ENCODE peak calls at places on chromosomes 13 and 19, in seven cellular contexts. I is ovary; M is CD8-positive, alpha-beta T cell; J is BJ; P is effector memory CD4-positive, alpha-beta T cell; T is neural progenitor cell; W is gastrocnemius medialis. F is an unnamed sample. For H3K36me3, the result is how much of the 10 kb centered on the place peaks cover.

GRCh38 chr19:23070353-23070781 is 46.5 kb upstream of the ZNF730 start:
- DNase-seq in I (peak), M (no peak), J (no peak), P (no peak), T (no peak), W (no peak), F (peak)

GRCh38 chr13:23161176-23161825 is 19.5 kb upstream of the SGCG start:
- DNase-seq in I (no peak), M (no peak), J (no peak), P (no peak), T (no peak), W (no peak), F (no peak)

GRCh38 chr19:39052846-39053245 is 20.5 kb upstream of the FBXO27 start:
- DNase-seq in I (no peak), M (no peak), J (no peak), P (no peak), T (no peak), W (no peak), F (no peak)

GRCh38 chr13:48950507-48950886 is 25.2 kb upstream of the FNDC3A start:
- DNase-seq in I (no peak), M (no peak), J (peak), P (no peak), T (no peak), W (no peak), F (no peak)

GRCh38 chr19:13053761-13054604 is 48.7 kb downstream of the LYL1 start:
- DNase-seq in I (peak), M (no peak), J (peak), P (no peak), T (peak), W (no peak), F (peak)

GRCh38 chr13:39263033-39263432 is 224.8 kb downstream of the NHLRC3 start:
- DNase-seq in I (peak), M (no peak), J (no peak), P (no peak), T (peak), W (no peak), F (peak)

GRCh38 chr19:51331193-51331592 is 10.7 kb downstream of the VSIG10L start:
- DNase-seq in I (no peak), M (no peak), J (no peak), P (no peak), T (no peak), W (no peak), F (no peak)

GRCh38 chr19:45090598-45090997 is 2.4 kb upstream of the PPP1R37 start:
- DNase-seq in I (no peak), M (no peak), J (no peak), P (no peak), T (no peak), W (no peak), F (no peak)

GRCh38 chr13:65592757-65593156 is 1637.4 kb downstream of the PCDH9 start:
- DNase-seq in I (no peak), M (no peak), J (no peak), P (no peak), T (no peak), W (no peak), F (no peak)

GRCh38 chr19:29882719-29883105 is 59.3 kb upstream of the URI1 start:
- DNase-seq in I (no peak), M (no peak), J (no peak), P (no peak), T (no peak), W (no peak), F (no peak)

GRCh38 chr19:49333426-49334288 is 1.5 kb upstream of the CD37 start:
- DNase-seq in I (no peak), M (peak), J (no peak), P (peak), T (no peak), W (no peak), F (no peak)

GRCh38 chr13:51154029-51154555 is 43.0 kb upstream of the C13orf42 start:
- DNase-seq in I (no peak), M (no peak), J (no peak), P (no peak), T (no peak), W (no peak), F (no peak)

GRCh38 chr19:30113182-30113581 is 171.1 kb downstream of the URI1 start:
- DNase-seq in I (no peak), M (no peak), J (no peak), P (no peak), T (no peak), W (no peak), F (no peak)

GRCh38 chr13:72839831-72840426 is 58.0 kb downstream of the PIBF1 start:
- DNase-seq in I (no peak), M (peak), J (no peak), P (no peak), T (peak), W (no peak), F (peak)

GRCh38 chr13:109058071-109058470 is 428.7 kb downstream of the MYO16 start:
- DNase-seq in I (no peak), M (no peak), J (no peak), P (no peak), T (no peak), W (no peak), F (no peak)

GRCh38 chr19:14821958-14822357 is 13.0 kb downstream of the OR7A5 start:
- DNase-seq in I (no peak), M (no peak), J (no peak), P (no peak), T (no peak), W (no peak), F (no peak)

GRCh38 chr19:16016226-16017137 is 59.8 kb upstream of the TPM4 start:
- DNase-seq in I (no peak), M (no peak), J (no peak), P (no peak), T (no peak), W (no peak), F (no peak)

GRCh38 chr19:38907670-38908069 is 4.3 kb downstream of the CCER2 start:
- DNase-seq in I (no peak), M (no peak), J (no peak), P (no peak), T (no peak), W (no peak), F (no peak)

GRCh38 chr13:74868044-74868443 is 613.9 kb downstream of the TBC1D4 start:
- DNase-seq in I (no peak), M (no peak), J (no peak), P (no peak), T (no peak), W (no peak), F (no peak)

GRCh38 chr19:50024719-50025021 is 502 bp downstream of the VRK3 start:
- DNase-seq in I (no peak), M (no peak), J (no peak), P (no peak), T (no peak), W (no peak), F (no peak)

GRCh38 chr19:48195106-48195830 is 24.8 kb downstream of the ZSWIM9 start:
- DNase-seq in I (no peak), M (no peak), J (no peak), P (no peak), T (no peak), W (no peak), F (no peak)

GRCh38 chr13:30033681-30034447 is 183.4 kb upstream of the UBL3 start:
- DNase-seq in I (no peak), M (no peak), J (peak), P (no peak), T (no peak), W (no peak), F (no peak)

GRCh38 chr13:32430018-32430747 is 2.3 kb upstream of the N4BP2L1 start:
- DNase-seq in I (no peak), M (no peak), J (no peak), P (no peak), T (no peak), W (no peak), F (no peak)

GRCh38 chr13:107271226-107271625 is 703.3 kb upstream of the ARGLU1 start:
- DNase-seq in I (no peak), M (no peak), J (no peak), P (no peak), T (peak), W (no peak), F (no peak)

GRCh38 chr19:17944301-17944700 is 11.5 kb downstream of the CCDC124 start:
- DNase-seq in I (no peak), M (no peak), J (peak), P (no peak), T (no peak), W (no peak), F (no peak)

GRCh38 chr19:2255112-2255845 is 938 bp downstream of the JSRP1 start:
- DNase-seq in I (no peak), M (no peak), J (no peak), P (no peak), T (no peak), W (peak), F (no peak)

GRCh38 chr13:110322126-110322827 is 15.2 kb downstream of the COL4A2 start:
- DNase-seq in I (no peak), M (no peak), J (no peak), P (no peak), T (no peak), W (no peak), F (no peak)

GRCh38 chr19:29263305-29264080 is 50.5 kb upstream of the UQCRFS1 start:
- DNase-seq in I (no peak), M (peak), J (no peak), P (peak), T (peak), W (peak), F (peak)

GRCh38 chr19:18416778-18417249 is 2.4 kb upstream of the SSBP4 start:
- DNase-seq in I (peak), M (peak), J (no peak), P (peak), T (peak), W (peak), F (peak)

GRCh38 chr13:35714096-35714495 is 237.6 kb upstream of the MAB21L1 start:
- DNase-seq in I (no peak), M (no peak), J (no peak), P (no peak), T (peak), W (no peak), F (peak)

GRCh38 chr19:51546650-51547396 is 15.4 kb upstream of the SIGLEC6 start:
- DNase-seq in I (no peak), M (no peak), J (no peak), P (no peak), T (no peak), W (no peak), F (no peak)

GRCh38 chr19:39671739-39672363 is 16.1 kb downstream of the LGALS16 start:
- DNase-seq in I (no peak), M (peak), J (no peak), P (peak), T (peak), W (no peak), F (peak)

GRCh38 chr13:37960427-37960826 is 90.9 kb upstream of the TRPC4 start:
- DNase-seq in I (no peak), M (no peak), J (no peak), P (no peak), T (no peak), W (no peak), F (no peak)

GRCh38 chr13:66835040-66835628 is 395.0 kb downstream of the PCDH9 start:
- DNase-seq in I (peak), M (no peak), J (no peak), P (no peak), T (peak), W (peak), F (peak)

GRCh38 chr19:51735759-51736449 is 12.1 kb upstream of the HAS1 start:
- DNase-seq in I (no peak), M (no peak), J (no peak), P (no peak), T (no peak), W (peak), F (no peak)

GRCh38 chr13:102293723-102294122 is 108.1 kb downstream of the FGF14 start:
- DNase-seq in I (no peak), M (no peak), J (no peak), P (no peak), T (no peak), W (no peak), F (no peak)

GRCh38 chr19:36245210-36246005 is 30.5 kb downstream of the ZNF146 start:
- DNase-seq in I (no peak), M (no peak), J (no peak), P (no peak), T (peak), W (no peak), F (no peak)

GRCh38 chr13:27131202-27131623 is 40.4 kb downstream of the USP12 start:
- DNase-seq in I (no peak), M (peak), J (no peak), P (peak), T (no peak), W (no peak), F (no peak)

DNA sequence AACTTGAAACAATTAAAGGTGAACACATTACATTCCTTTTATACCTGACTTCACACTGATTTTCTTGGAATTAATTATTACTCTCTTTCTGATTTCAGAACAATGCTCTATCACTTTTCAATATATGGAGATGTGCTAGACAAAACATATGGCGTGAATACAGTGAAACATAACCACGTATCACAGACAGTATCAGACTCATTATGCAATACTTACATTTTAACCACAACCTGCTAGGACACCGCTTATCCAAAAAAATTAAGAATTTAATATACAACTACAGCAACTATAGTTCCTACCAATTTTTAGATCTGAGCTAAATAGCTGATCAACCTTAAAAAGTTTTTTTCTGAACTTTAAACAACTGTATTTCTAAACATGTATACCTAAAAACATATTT is 9.9 kb downstream of the HSPH1 start:
- DNase-seq in I (no peak), M (no peak), J (no peak), P (no peak), T (no peak), W (no peak), F (no peak)
- H3K36me3 ChIP-seq in I (under half), M (half or more), J (under half), P (half or more), T (half or more), W (under half), F (half or more)

GRCh38 chr19:46994141-46994686 is 25.4 kb upstream of the NPAS1 start:
- DNase-seq in I (peak), M (no peak), J (no peak), P (no peak), T (no peak), W (no peak), F (no peak)

GRCh38 chr19:46998445-46999142 is 21.0 kb upstream of the NPAS1 start:
- DNase-seq in I (no peak), M (no peak), J (no peak), P (no peak), T (no peak), W (no peak), F (no peak)

GRCh38 chr19:46992699-46993535 is 26.7 kb upstream of the NPAS1 start:
- DNase-seq in I (peak), M (no peak), J (no peak), P (no peak), T (no peak), W (peak), F (no peak)

GRCh38 chr19:46993622-46994021 is 26.0 kb upstream of the NPAS1 start:
- DNase-seq in I (peak), M (no peak), J (no peak), P (no peak), T (no peak), W (no peak), F (no peak)

DNA sequence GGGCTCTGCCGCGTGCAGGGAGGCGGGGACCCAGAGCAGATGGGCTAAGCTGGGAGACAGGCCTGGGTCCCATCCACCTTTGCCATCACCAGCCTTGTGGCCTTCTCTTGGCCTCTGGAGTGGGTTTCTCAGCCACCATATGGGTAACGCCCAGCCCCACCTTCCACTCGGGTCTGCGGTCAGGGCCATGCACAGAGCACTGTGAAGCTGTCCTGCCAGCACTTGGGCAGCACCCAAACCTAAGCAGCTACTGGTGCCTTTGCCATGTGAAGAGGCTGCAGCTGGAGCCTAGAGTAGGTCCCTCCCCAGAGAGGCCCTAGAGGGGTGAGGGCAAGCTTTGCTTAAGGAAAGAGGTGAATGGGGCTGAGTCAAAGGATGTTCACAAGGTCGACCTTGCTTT is 24.1 kb upstream of the NPAS1 start:
- DNase-seq in I (no peak), M (no peak), J (no peak), P (no peak), T (no peak), W (no peak), F (no peak)
- H3K36me3 ChIP-seq in I (under half), M (under half), J (half or more), P (half or more), T (under half), W (under half), F (half or more)

GRCh38 chr13:99336750-99337149 is 29.6 kb upstream of the GPR183 start:
- DNase-seq in I (no peak), M (no peak), J (no peak), P (no peak), T (no peak), W (no peak), F (no peak)

GRCh38 chr13:99341969-99342722 is 34.9 kb upstream of the GPR183 start:
- DNase-seq in I (no peak), M (no peak), J (no peak), P (no peak), T (no peak), W (no peak), F (no peak)

GRCh38 chr13:99340638-99341037 is 33.4 kb upstream of the GPR183 start:
- DNase-seq in I (no peak), M (no peak), J (no peak), P (no peak), T (no peak), W (no peak), F (no peak)

GRCh38 chr13:99339736-99340392 is 32.7 kb upstream of the GPR183 start:
- DNase-seq in I (no peak), M (peak), J (no peak), P (peak), T (no peak), W (no peak), F (no peak)

DNA sequence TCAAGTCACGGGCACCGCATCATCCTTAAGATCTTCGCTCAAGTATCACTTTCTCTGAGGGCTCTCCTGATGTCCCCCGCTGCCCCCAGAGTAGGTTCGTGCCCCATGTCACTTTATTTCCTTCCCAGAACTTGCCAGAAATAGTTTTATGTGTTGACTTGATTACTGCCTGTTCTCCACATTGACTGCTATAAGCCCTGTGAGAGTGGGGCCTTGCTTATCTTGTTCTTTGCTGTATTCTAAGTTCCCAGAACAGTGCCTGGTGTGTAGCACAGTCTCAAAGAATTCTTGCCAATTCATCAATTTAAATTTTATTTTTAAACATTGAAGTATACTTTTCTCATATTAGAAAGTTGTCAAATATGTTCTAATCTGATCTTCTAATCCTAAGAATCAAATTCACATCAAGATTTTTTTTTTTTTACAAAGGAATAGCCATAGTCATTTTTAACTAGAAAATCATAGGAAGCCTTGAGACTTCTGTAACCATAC is 32.1 kb upstream of the GPR183 start:
- DNase-seq in I (no peak), M (no peak), J (no peak), P (no peak), T (no peak), W (no peak), F (no peak)
- H3K36me3 ChIP-seq in I (under half), M (under half), J (under half), P (under half), T (under half), W (under half), F (under half)

GRCh38 chr19:41245779-41246297 is 18.3 kb upstream of the HNRNPUL1 start:
- DNase-seq in I (no peak), M (no peak), J (no peak), P (no peak), T (no peak), W (no peak), F (no peak)
- H3K36me3 ChIP-seq in I (under half), M (under half), J (under half), P (under half), T (under half), W (under half), F (under half)

DNA sequence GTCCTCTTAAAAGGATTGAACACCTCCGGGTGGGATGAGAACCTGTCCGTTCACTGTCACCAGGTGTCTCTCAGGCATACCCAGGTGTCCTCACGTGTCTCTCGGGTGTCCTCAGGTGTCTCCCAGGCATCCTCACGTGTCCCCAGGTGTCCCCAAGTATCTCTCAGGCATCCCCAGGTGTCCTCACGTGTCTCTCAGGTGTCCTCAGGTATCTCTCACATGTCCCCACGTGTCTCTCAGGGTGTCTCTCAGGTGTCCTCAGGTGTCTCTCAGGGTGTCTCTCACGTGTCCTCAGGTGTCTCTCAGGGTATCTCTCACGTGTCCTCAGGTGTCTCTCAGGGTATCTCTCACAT is 33.8 kb downstream of the ATP4B start:
- DNase-seq in I (peak), M (no peak), J (no peak), P (no peak), T (no peak), W (no peak), F (no peak)
- H3K36me3 ChIP-seq in I (under half), M (under half), J (under half), P (under half), T (under half), W (under half), F (half or more)

DNA sequence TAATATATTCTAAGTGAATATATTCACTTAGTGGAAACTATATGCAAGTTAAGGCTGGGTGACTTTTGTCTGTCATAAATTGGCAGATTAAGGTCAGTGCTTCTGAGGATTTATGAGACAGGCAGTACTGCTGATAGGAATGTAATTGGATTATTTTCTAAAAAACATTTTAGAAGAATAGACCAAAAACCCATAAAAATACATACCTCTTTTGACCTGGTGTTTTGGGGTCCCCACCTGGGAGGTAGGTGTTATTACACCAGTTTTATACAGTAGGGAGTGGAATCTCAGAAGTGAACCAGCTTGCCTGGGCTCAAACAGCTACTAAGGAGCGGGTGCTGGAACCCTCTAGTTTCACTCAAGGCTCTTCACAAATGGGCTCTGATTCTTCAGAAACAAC is 25.3 kb downstream of the COG3 start:
- DNase-seq in I (no peak), M (no peak), J (no peak), P (no peak), T (no peak), W (no peak), F (peak)
- H3K36me3 ChIP-seq in I (under half), M (under half), J (under half), P (under half), T (under half), W (under half), F (under half)

F was measured in HAP-1.